ENCODE peak calls at places on chromosomes 4 and X, in four cellular contexts. H is suprapubic skin, I is stomach, V is IMR-90. W is an unnamed sample.

GRCh38 chr4:69470561-69470960 is 25.1 kb downstream of the UGT2B4 start:
- DNase-seq in H (no peak), V (no peak), I (no peak), W (no peak)

GRCh38 chr4:158588777-158589176 is 67.1 kb downstream of the RXFP1 start:
- DNase-seq in I (no peak), V (no peak), H (no peak), W (no peak)

GRCh38 chr4:28378109-28378830 is 1517.6 kb downstream of the STIM2 start:
- DNase-seq in I (no peak), H (no peak), V (no peak), W (no peak)

GRCh38 chrX:70030242-70030823 is 19.4 kb downstream of the AWAT2 start:
- DNase-seq in H (no peak), I (peak), V (peak), W (no peak)

GRCh38 chr4:15400911-15401671 is 26.7 kb upstream of the C1QTNF7 start:
- DNase-seq in V (peak), H (peak), I (no peak), W (peak)

GRCh38 chrX:15373986-15374385 is 10.2 kb downstream of the VEGFD start:
- DNase-seq in H (no peak), V (peak), I (no peak), W (no peak)

GRCh38 chr4:181822005-181822375 is 421.2 kb upstream of the TENM3 start:
- DNase-seq in V (no peak), H (no peak), I (no peak), W (no peak)

GRCh38 chr4:38359113-38359512 is 304.9 kb upstream of the KLF3 start:
- DNase-seq in I (no peak), H (no peak), V (no peak), W (no peak)

GRCh38 chrX:21885568-21885967 is 29.8 kb downstream of the YY2 start:
- DNase-seq in H (no peak), I (no peak), V (peak), W (no peak)

GRCh38 chrX:152632445-152633097 is 5.1 kb upstream of the GABRQ start:
- DNase-seq in V (peak), I (peak), H (no peak), W (peak)

GRCh38 chr4:23163649-23164436 is 471.1 kb downstream of the GBA3 start:
- DNase-seq in H (no peak), I (no peak), V (peak), W (no peak)

GRCh38 chr4:1177274-1178141 is 5.1 kb upstream of the SPON2 start:
- DNase-seq in V (no peak), I (peak), H (peak), W (peak)

GRCh38 chr4:112170451-112170993 is 25.3 kb downstream of the FAM241A start:
- DNase-seq in I (no peak), H (no peak), V (peak), W (no peak)

DNA sequence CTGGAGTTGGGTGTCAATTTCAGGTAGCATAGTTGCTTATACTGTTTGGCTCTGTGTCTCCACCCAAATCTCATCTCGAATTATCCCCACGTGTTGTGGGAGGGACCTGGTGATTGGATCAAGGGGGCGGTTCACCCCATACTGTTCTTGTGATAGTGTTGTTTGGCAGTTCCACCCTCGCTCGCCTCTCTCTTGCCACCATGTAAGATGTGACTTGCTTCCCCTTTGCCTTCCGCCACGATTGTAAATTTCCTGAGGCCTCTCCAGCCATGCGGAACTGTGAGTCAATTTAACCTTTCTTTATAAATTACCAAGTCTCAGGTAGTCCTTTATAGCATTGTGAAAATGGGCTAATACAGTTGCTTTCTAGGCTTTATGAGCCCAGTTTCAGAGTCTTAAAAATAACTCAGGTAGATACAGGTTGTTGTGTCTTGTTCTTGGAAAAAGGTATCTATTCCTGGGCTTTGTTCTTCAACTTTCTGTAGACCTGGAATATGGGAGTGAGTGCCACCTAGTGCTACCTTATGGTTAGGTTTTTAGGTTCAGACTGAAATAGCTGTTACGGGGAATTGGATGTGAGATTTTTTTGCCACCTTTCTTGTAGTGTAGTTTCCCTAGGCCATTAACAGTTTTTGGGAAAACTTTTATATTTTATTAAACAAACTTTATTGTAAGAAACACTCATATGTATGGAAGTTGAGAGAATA is 15.6 kb downstream of the PGK1 start:
- DNase-seq in H (no peak), I (no peak), V (no peak), W (no peak)
- TF ChIP-seq CTCF in H (no peak), I (no peak), V (no peak), W (no peak)

DNA sequence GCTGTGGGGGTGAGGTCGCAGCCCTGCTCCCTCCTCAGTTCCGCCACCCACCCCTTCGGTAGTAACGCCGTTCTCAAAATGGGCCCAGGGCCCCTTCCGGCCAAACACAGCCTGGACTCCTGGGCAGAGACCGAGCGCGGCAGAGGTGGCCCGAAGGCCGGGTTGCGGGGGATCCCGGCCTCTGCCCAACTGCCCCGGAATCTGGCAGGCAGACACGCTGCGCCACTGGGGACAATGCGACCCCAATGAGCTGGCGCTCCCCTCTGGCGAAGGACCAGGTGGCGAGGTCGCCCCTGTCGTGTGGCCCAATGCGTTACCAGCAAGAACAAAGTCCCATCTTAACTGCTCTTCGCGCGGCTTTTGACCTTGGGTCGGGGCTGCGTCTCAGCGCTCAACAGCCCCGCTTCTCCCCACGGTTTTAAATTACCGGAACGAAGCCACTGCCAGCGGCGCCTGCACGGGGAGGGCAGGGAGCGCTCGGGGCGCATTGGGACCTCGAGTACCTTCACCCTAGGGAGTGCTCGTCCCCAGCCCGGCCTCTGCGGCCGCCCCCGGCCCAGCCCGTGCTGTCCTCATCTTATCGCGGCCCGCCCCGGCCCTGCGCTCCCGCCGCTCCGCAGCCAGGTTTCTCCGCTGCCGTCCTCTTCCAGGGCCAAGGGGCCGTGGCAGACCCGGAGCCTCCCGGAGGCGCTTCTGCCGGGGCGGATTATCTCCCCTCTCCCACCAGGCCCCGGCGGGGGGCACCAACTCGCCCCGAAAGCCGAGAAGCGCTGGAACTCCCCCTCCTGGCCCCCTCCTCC is 22.2 kb upstream of the HMX1 start:
- DNase-seq in V (no peak), H (no peak), I (no peak), W (no peak)
- H3K4me3 ChIP-seq in V (no peak), H (no peak), I (no peak), W (no peak)

DNA sequence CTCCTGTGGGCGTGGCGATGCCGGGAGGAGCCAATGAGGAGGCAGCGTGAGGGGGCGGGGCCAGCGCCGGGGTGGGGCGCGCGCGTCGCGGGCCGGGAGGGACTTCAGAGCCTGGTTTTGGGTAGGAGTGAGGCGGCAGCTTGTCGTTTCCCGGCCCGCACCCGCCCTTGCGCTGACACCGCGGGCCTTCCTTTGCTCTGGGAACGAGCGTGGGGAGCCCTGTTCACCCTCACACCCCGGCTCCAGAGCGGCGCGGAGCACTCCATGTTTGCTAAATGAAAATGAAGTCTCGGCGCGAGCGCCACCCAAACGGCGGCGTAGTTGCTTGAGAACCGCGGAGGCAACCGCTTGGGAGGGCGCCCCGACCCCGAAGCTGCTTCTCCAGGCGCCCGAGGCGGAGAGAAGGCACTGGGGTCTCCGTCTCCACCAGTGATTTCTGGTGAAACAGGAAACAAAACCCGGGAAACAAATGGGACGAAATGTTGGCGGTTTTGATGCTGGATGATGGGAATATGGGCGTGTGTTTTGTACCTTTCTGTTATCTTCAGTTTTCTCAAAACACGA is 497 bp upstream of the GRPEL1 start:
- DNase-seq in I (no peak), V (no peak), H (peak), W (no peak)
- TF ChIP-seq POLR2A in I (no peak), V (no peak), H (no peak), W (no peak)

DNA sequence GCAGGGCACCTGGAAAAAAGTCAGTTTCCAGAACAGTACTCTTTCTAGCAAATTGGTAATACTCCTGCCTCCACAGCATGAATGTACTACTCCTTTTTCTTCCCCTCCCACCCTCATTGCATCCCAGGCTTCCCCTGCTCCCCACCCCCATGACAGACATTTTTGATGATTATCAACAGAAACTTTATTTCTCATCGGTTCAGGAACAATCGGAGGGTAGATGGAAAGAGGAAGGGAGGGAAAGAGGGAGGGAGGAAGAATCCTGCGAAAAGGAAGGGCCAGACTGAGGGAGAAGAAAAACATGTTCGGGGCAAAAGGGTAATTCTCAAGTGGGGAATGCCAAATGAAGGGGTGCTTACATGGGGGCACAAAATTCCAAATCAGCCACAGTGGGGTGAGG is 705 bp upstream of the CXorf65 start:
- DNase-seq in H (no peak), V (no peak), I (no peak), W (no peak)
- TF ChIP-seq CTCF in H (no peak), V (no peak), I (no peak), W (no peak)

GRCh38 chr4:138488527-138488926 is 246.4 kb upstream of the SLC7A11 start:
- DNase-seq in H (no peak), I (no peak), V (no peak), W (no peak)
- H3K4me3 ChIP-seq in H (no peak), I (no peak), V (no peak), W (no peak)

DNA sequence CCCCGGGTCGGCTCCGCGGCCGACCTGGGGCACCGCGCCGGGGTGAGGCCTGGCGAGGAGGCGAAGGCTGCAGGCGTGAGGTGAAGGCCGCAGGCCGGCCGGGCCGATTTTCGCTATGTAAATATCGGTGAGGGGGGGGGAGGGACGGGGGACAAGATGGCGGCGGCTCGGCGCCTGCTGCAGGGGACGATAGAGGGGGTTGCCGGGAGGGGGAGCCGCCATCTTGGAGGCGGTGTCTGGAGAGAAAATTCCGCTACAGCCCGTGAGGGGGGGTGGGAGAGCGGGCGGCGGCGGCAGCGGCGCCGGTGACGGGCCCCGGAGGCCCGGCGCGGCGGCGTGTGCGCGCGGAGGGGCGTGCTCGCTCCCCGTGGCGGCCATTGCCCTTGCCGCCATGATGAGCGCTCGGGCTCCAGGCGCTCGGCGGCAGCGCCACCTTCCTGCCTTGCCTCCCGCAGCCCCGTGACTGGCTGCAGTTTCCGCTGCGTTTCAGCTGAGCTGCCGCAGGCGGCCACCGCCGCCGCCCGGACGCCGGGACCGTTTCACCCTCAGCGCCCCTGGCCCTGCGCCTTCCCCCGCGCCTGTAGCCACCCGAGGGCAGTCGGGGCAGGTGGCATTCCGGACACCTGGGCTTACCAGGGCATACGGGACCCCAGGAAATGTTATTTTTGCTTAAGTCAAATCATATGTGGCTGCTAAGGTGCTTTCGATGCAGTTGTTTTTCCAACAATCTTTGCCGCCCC is 692 bp downstream of the ZFX start:
- DNase-seq in I (peak), H (peak), V (peak), W (peak)
- TF ChIP-seq POLR2A in I (no peak), H (no peak), V (peak), W (no peak)

GRCh38 chrX:47093248-47093647 is 15.0 kb downstream of the RGN start:
- DNase-seq in I (no peak), V (peak), H (no peak), W (no peak)
- TF ChIP-seq CTCF in I (no peak), V (peak), H (no peak), W (no peak)

DNA sequence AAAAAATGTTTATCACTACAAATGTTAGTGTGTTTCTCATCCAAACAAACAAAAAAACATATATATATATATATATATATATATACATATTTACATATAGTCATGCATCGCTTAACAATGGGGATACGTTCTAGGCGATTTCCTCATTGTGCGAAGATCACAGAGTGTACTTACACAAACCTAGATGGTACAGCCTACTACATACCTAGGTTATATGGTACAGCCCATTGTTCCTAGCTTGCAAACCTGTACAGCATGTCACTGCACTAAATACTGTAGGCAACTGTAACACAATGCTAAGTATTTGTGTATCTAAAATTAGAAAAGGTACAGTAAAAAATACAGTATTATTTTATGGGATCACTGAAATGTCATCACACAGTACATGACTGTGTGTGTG is 16.4 kb upstream of the TMSB4X start:
- DNase-seq in V (no peak), I (no peak), H (no peak), W (no peak)
- H3K4me3 ChIP-seq in V (no peak), I (no peak), H (no peak), W (no peak)

DNA sequence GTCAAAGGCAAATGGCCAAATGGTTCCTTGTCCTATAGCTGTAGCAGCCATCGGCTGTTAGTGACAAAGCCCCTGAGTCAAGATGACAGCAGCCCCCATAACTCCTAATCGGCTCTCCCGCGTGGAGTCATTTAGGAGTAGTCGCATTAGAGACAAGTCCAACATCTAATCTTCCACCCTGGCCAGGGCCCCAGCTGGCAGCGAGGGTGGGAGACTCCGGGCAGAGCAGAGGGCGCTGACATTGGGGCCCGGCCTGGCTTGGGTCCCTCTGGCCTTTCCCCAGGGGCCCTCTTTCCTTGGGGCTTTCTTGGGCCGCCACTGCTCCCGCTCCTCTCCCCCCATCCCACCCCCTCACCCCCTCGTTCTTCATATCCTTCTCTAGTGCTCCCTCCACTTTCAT is 3.8 kb upstream of the OPN1LW start:
- DNase-seq in H (no peak), I (no peak), V (no peak), W (no peak)
- TF ChIP-seq POLR2A in H (no peak), I (no peak), V (no peak), W (no peak)

W was measured in lower leg skin.